ENCODE peak calls at places on chromosomes 16 and 17, in five cellular contexts. One of them, this sample, is unnamed.

GRCh38 chr17:3754458-3755334 is 31.0 kb downstream of the HASPIN start:
- DNase-seq in breast epithelium: peak; percentile 95
- DNase-seq in mammary epithelial cell: peak; percentile 96
- DNase-seq in CD8-positive, alpha-beta memory T cell: peak; percentile 69
- DNase-seq in neural progenitor cell: peak; percentile 95
- DNase-seq in this sample: peak; percentile 82

GRCh38 chr16:88580371-88580770 is 10.2 kb downstream of the ZC3H18 start:
- DNase-seq in breast epithelium: no peak
- DNase-seq in mammary epithelial cell: no peak
- DNase-seq in neural progenitor cell: no peak
- DNase-seq in CD8-positive, alpha-beta memory T cell: no peak
- DNase-seq in this sample: no peak

GRCh38 chr17:27560668-27561067 is 70.3 kb upstream of the LGALS9 start:
- DNase-seq in mammary epithelial cell: no peak
- DNase-seq in neural progenitor cell: no peak
- DNase-seq in breast epithelium: no peak
- DNase-seq in CD8-positive, alpha-beta memory T cell: no peak
- DNase-seq in this sample: no peak

GRCh38 chr17:34827008-34827407 is 134.3 kb downstream of the CCT6B start:
- DNase-seq in breast epithelium: no peak
- DNase-seq in mammary epithelial cell: no peak
- DNase-seq in neural progenitor cell: no peak
- DNase-seq in CD8-positive, alpha-beta memory T cell: no peak
- DNase-seq in this sample: no peak

GRCh38 chr17:4900231-4901107 is 1.1 kb downstream of the C17orf107 start:
- DNase-seq in CD8-positive, alpha-beta memory T cell: peak; percentile 44
- DNase-seq in neural progenitor cell: peak; percentile 70
- DNase-seq in mammary epithelial cell: no peak
- DNase-seq in breast epithelium: no peak
- DNase-seq in this sample: no peak

GRCh38 chr17:72614476-72614870 is 478.0 kb downstream of the SLC39A11 start:
- DNase-seq in breast epithelium: no peak
- DNase-seq in CD8-positive, alpha-beta memory T cell: no peak
- DNase-seq in neural progenitor cell: no peak
- DNase-seq in mammary epithelial cell: peak; percentile 72
- DNase-seq in this sample: no peak

GRCh38 chr16:4386951-4387565 is 15.4 kb downstream of the VASN start:
- DNase-seq in neural progenitor cell: no peak
- DNase-seq in breast epithelium: no peak
- DNase-seq in CD8-positive, alpha-beta memory T cell: no peak
- DNase-seq in mammary epithelial cell: no peak
- DNase-seq in this sample: no peak

GRCh38 chr16:6611535-6611934 is 721.1 kb upstream of the RBFOX1 start:
- DNase-seq in CD8-positive, alpha-beta memory T cell: no peak
- DNase-seq in neural progenitor cell: peak; percentile 27
- DNase-seq in mammary epithelial cell: no peak
- DNase-seq in breast epithelium: no peak
- DNase-seq in this sample: no peak

GRCh38 chr17:43543300-43543699 is 2.8 kb downstream of the ETV4 start:
- DNase-seq in CD8-positive, alpha-beta memory T cell: no peak
- DNase-seq in neural progenitor cell: peak; percentile 28
- DNase-seq in breast epithelium: no peak
- DNase-seq in mammary epithelial cell: no peak
- DNase-seq in this sample: no peak
- H3K4me3 ChIP-seq in CD8-positive, alpha-beta memory T cell: no peak overlapping the region
- H3K4me3 ChIP-seq in neural progenitor cell: no peak overlapping the region
- H3K4me3 ChIP-seq in breast epithelium: no peak overlapping the region
- H3K4me3 ChIP-seq in mammary epithelial cell: no peak overlapping the region
- H3K4me3 ChIP-seq in this sample: no peak overlapping the region

GRCh38 chr17:48023408-48024148 is 14.0 kb downstream of the COPZ2 start:
- DNase-seq in mammary epithelial cell: peak; percentile 83
- DNase-seq in neural progenitor cell: peak; percentile 93
- DNase-seq in breast epithelium: peak; percentile 85
- DNase-seq in CD8-positive, alpha-beta memory T cell: peak; percentile 34
- DNase-seq in this sample: peak; percentile 85
- H3K4me3 ChIP-seq in mammary epithelial cell: peak overlapping the region; percentile 55
- H3K4me3 ChIP-seq in neural progenitor cell: peak overlapping the region; percentile 52
- H3K4me3 ChIP-seq in breast epithelium: peak overlapping the region; percentile 40
- H3K4me3 ChIP-seq in CD8-positive, alpha-beta memory T cell: peak overlapping the region; percentile 60
- H3K4me3 ChIP-seq in this sample: peak overlapping the region; percentile 36

DNA sequence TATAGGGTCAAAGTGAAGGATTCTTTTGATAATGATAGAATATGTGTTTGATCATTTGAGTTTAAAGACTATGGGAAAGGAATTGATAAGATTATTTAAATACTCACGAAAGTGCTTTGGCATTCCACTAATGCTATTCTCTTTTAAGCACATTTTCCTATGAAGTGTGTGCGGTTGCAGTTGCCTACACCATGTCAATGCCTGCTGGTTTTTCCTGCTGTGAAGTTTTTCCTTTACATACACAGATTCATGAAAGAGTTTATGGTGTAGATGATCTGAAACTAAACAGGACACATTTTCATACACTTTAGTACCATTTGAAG is 78.7 kb downstream of the VMP1 start:
- DNase-seq in CD8-positive, alpha-beta memory T cell: no peak
- DNase-seq in breast epithelium: no peak
- DNase-seq in neural progenitor cell: no peak
- DNase-seq in mammary epithelial cell: no peak
- DNase-seq in this sample: no peak
- H3K4me3 ChIP-seq in CD8-positive, alpha-beta memory T cell: peak overlapping the region; percentile 28
- H3K4me3 ChIP-seq in breast epithelium: no peak overlapping the region
- H3K4me3 ChIP-seq in neural progenitor cell: no peak overlapping the region
- H3K4me3 ChIP-seq in mammary epithelial cell: no peak overlapping the region
- H3K4me3 ChIP-seq in this sample: no peak overlapping the region

GRCh38 chr16:81830845-81831600 is 51.9 kb downstream of the PLCG2 start:
- DNase-seq in mammary epithelial cell: no peak
- DNase-seq in CD8-positive, alpha-beta memory T cell: no peak
- DNase-seq in neural progenitor cell: no peak
- DNase-seq in breast epithelium: no peak
- DNase-seq in this sample: no peak

GRCh38 chr16:81834868-81835267 is 55.8 kb downstream of the PLCG2 start:
- DNase-seq in neural progenitor cell: no peak
- DNase-seq in breast epithelium: no peak
- DNase-seq in CD8-positive, alpha-beta memory T cell: no peak
- DNase-seq in mammary epithelial cell: no peak
- DNase-seq in this sample: no peak

GRCh38 chr16:81833751-81834150 is 54.7 kb downstream of the PLCG2 start:
- DNase-seq in neural progenitor cell: no peak
- DNase-seq in CD8-positive, alpha-beta memory T cell: no peak
- DNase-seq in mammary epithelial cell: no peak
- DNase-seq in breast epithelium: no peak
- DNase-seq in this sample: no peak

GRCh38 chr16:81831722-81832126 is 52.6 kb downstream of the PLCG2 start:
- DNase-seq in mammary epithelial cell: no peak
- DNase-seq in neural progenitor cell: no peak
- DNase-seq in breast epithelium: peak; percentile 36
- DNase-seq in CD8-positive, alpha-beta memory T cell: peak; percentile 37
- DNase-seq in this sample: peak; percentile 27

DNA sequence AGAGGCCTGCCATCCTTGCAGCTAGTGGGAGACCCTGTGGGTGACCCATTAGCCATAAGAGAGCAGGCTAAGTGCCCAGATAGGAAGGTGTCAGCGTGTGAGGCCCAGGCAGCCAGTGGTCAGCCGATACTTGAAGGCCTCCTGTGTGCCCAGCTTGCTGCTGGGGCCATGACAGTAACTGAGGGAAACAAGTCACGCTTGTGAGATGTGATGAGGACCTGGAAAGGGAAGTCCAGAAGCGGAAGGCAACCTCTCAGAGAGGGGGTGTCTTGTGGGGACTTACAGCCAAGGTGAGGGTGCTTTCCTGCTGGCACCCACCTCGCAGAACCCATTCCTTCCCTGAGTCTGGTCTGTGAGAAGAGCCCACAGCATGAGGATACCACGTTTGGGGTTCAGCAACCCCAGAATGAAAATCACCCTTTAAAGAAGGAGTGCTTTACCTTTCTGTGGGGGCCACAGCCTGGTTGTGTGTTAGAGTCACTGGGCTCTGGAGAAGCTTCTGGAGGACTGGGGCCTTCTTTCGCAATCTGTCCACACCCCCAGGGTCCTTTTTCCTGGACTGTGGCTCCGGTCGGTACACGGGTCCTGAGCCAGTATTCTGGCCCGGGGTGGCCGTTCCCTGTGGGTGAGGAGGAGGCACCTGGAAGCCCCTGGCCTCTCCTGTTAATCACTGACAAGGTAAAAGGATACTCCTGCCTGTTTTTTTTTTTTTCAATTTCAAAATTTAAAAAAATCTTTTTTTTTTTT is 53.9 kb downstream of the PLCG2 start:
- DNase-seq in neural progenitor cell: no peak
- DNase-seq in mammary epithelial cell: no peak
- DNase-seq in breast epithelium: no peak
- DNase-seq in CD8-positive, alpha-beta memory T cell: no peak
- DNase-seq in this sample: no peak
- H3K4me3 ChIP-seq in neural progenitor cell: no peak overlapping the region
- H3K4me3 ChIP-seq in mammary epithelial cell: no peak overlapping the region
- H3K4me3 ChIP-seq in breast epithelium: no peak overlapping the region
- H3K4me3 ChIP-seq in CD8-positive, alpha-beta memory T cell: no peak overlapping the region
- H3K4me3 ChIP-seq in this sample: no peak overlapping the region

DNA sequence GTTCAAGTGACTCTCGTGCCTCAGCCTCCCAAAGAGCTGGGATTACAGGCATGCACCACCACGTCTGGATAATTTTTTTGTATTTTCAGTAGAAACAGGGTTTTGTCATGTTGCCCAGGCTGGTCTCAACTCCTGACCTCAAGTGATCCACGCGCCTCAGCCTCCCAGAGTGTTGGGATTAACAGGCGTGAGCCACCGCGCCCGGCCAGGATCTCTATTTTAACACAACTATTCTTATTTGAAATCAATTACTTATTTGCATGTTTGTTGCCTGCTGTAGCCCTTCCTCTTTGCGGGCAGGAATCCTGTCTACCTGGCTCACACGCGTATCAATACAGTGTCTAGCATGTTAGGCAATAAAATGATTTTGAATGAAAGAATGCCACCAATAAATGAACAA is 818 bp upstream of the CNEP1R1 start:
- DNase-seq in mammary epithelial cell: no peak
- DNase-seq in neural progenitor cell: no peak
- DNase-seq in CD8-positive, alpha-beta memory T cell: no peak
- DNase-seq in breast epithelium: no peak
- DNase-seq in this sample: peak; percentile 32
- H3K4me3 ChIP-seq in mammary epithelial cell: no peak overlapping the region
- H3K4me3 ChIP-seq in neural progenitor cell: no peak overlapping the region
- H3K4me3 ChIP-seq in CD8-positive, alpha-beta memory T cell: peak overlapping the region; percentile 86
- H3K4me3 ChIP-seq in breast epithelium: no peak overlapping the region
- H3K4me3 ChIP-seq in this sample: no peak overlapping the region

GRCh38 chr17:925846-926245 is 53.7 kb downstream of the NXN start:
- DNase-seq in mammary epithelial cell: no peak
- DNase-seq in breast epithelium: no peak
- DNase-seq in CD8-positive, alpha-beta memory T cell: no peak
- DNase-seq in neural progenitor cell: no peak
- DNase-seq in this sample: no peak

GRCh38 chr17:929547-929946 is 50.0 kb downstream of the NXN start:
- DNase-seq in mammary epithelial cell: no peak
- DNase-seq in CD8-positive, alpha-beta memory T cell: no peak
- DNase-seq in breast epithelium: no peak
- DNase-seq in neural progenitor cell: no peak
- DNase-seq in this sample: no peak

GRCh38 chr17:924711-925480 is 54.7 kb downstream of the NXN start:
- DNase-seq in CD8-positive, alpha-beta memory T cell: no peak
- DNase-seq in breast epithelium: no peak
- DNase-seq in neural progenitor cell: no peak
- DNase-seq in mammary epithelial cell: peak; percentile 92
- DNase-seq in this sample: no peak

GRCh38 chr17:930258-930657 is 49.3 kb downstream of the NXN start:
- DNase-seq in breast epithelium: no peak
- DNase-seq in mammary epithelial cell: no peak
- DNase-seq in CD8-positive, alpha-beta memory T cell: no peak
- DNase-seq in neural progenitor cell: no peak
- DNase-seq in this sample: no peak

GRCh38 chr17:927611-928461 is 51.7 kb downstream of the NXN start:
- DNase-seq in neural progenitor cell: peak; percentile 75
- DNase-seq in mammary epithelial cell: peak; percentile 87
- DNase-seq in breast epithelium: no peak
- DNase-seq in CD8-positive, alpha-beta memory T cell: no peak
- DNase-seq in this sample: peak; percentile 49
- H3K4me3 ChIP-seq in neural progenitor cell: no peak overlapping the region
- H3K4me3 ChIP-seq in mammary epithelial cell: no peak overlapping the region
- H3K4me3 ChIP-seq in breast epithelium: no peak overlapping the region
- H3K4me3 ChIP-seq in CD8-positive, alpha-beta memory T cell: no peak overlapping the region
- H3K4me3 ChIP-seq in this sample: no peak overlapping the region

GRCh38 chr16:74607310-74607966 is 524 bp upstream of the GLG1 start:
- DNase-seq in CD8-positive, alpha-beta memory T cell: no peak
- DNase-seq in neural progenitor cell: no peak
- DNase-seq in mammary epithelial cell: no peak
- DNase-seq in breast epithelium: no peak
- DNase-seq in this sample: no peak

GRCh38 chr16:74605746-74606520 is 981 bp downstream of the GLG1 start:
- DNase-seq in breast epithelium: no peak
- DNase-seq in neural progenitor cell: peak; percentile 51
- DNase-seq in CD8-positive, alpha-beta memory T cell: no peak
- DNase-seq in mammary epithelial cell: no peak
- DNase-seq in this sample: no peak

GRCh38 chr16:74603848-74604247 is 3.1 kb downstream of the GLG1 start:
- DNase-seq in breast epithelium: no peak
- DNase-seq in CD8-positive, alpha-beta memory T cell: no peak
- DNase-seq in neural progenitor cell: no peak
- DNase-seq in mammary epithelial cell: no peak
- DNase-seq in this sample: no peak

GRCh38 chr16:74606521-74607309 is at the start of gene GLG1:
- DNase-seq in breast epithelium: peak; percentile 81
- DNase-seq in CD8-positive, alpha-beta memory T cell: peak; percentile 89
- DNase-seq in mammary epithelial cell: peak; percentile 87
- DNase-seq in neural progenitor cell: peak; percentile 97
- DNase-seq in this sample: peak; percentile 96

GRCh38 chr16:74605332-74605731 is 1.6 kb downstream of the GLG1 start:
- DNase-seq in mammary epithelial cell: no peak
- DNase-seq in CD8-positive, alpha-beta memory T cell: no peak
- DNase-seq in neural progenitor cell: no peak
- DNase-seq in breast epithelium: no peak
- DNase-seq in this sample: no peak
- H3K4me3 ChIP-seq in mammary epithelial cell: peak overlapping the region; percentile 99
- H3K4me3 ChIP-seq in CD8-positive, alpha-beta memory T cell: peak overlapping the region; percentile 75
- H3K4me3 ChIP-seq in neural progenitor cell: peak overlapping the region; percentile 84
- H3K4me3 ChIP-seq in breast epithelium: peak overlapping the region; percentile 84
- H3K4me3 ChIP-seq in this sample: peak overlapping the region; percentile 99

This sample was measured in testis.